ENCODE peak calls at places on chromosomes 2 and 18, in five cellular contexts. G is PC-3, R is SK-N-SH, X is hepatocyte, P is neural progenitor cell. N is an unnamed sample.
A peak's percentile ranks its signal among the peaks of the same experiment; 100 is the strongest.

GRCh38 chr2:221596192-221596591 is 24.1 kb upstream of the EPHA4 start:
- DNase-seq in G (peak; percentile 72), R (no peak), X (peak; percentile 31), P (no peak), N (no peak)

GRCh38 chr18:79680100-79680879 is 687 bp downstream of the CTDP1 start:
- DNase-seq in G (peak; percentile 58), R (peak; percentile 68), X (peak; percentile 78), P (peak; percentile 67), N (peak; percentile 4)

GRCh38 chr2:73931531-73932500 is 5.1 kb downstream of the DGUOK start:
- DNase-seq in G (peak; percentile 45), R (no peak), X (no peak), P (no peak), N (no peak)

GRCh38 chr2:135773917-135774316 is 32.3 kb downstream of the UBXN4 start:
- DNase-seq in G (no peak), R (no peak), X (no peak), P (no peak), N (no peak)

GRCh38 chr18:23825978-23826405 is 136.7 kb downstream of the LAMA3 start:
- DNase-seq in G (peak; percentile 37), R (no peak), X (peak; percentile 62), P (no peak), N (no peak)

GRCh38 chr2:224221455-224221913 is 180.4 kb downstream of the FAM124B start:
- DNase-seq in G (peak; percentile 97), R (no peak), X (peak; percentile 37), P (peak; percentile 52), N (no peak)

GRCh38 chr2:8575011-8575750 is 106.7 kb upstream of the ID2 start:
- DNase-seq in G (no peak), R (peak; percentile 89), X (no peak), P (no peak), N (peak; percentile 84)

GRCh38 chr2:219344756-219345458 is 12.4 kb upstream of the RESP18 start:
- DNase-seq in G (peak; percentile 18), R (no peak), X (peak; percentile 40), P (peak; percentile 15), N (no peak)

GRCh38 chr2:88729061-88729745 is 37.7 kb downstream of the RPIA start:
- DNase-seq in G (peak; percentile 20), R (no peak), X (no peak), P (no peak), N (no peak)

GRCh38 chr18:44898536-44898935 is 217.8 kb downstream of the SETBP1 start:
- DNase-seq in G (no peak), R (no peak), X (no peak), P (peak; percentile 63), N (no peak)

GRCh38 chr2:149815946-149816345 is 228.4 kb upstream of the MMADHC start:
- DNase-seq in G (no peak), R (no peak), X (no peak), P (no peak), N (no peak)

GRCh38 chr2:71923887-71924533 is 223.7 kb downstream of the CYP26B1 start:
- DNase-seq in G (peak; percentile 85), R (peak; percentile 73), X (peak; percentile 88), P (peak; percentile 91), N (peak; percentile 69)

GRCh38 chr2:164073758-164074094 is 337.9 kb upstream of the FIGN start:
- DNase-seq in G (no peak), R (peak; percentile 4), X (no peak), P (no peak), N (no peak)

GRCh38 chr2:32450851-32451250 is 94.0 kb downstream of the BIRC6 start:
- DNase-seq in G (no peak), R (no peak), X (no peak), P (no peak), N (no peak)

GRCh38 chr2:32442020-32442467 is 85.2 kb downstream of the BIRC6 start:
- DNase-seq in G (no peak), R (no peak), X (no peak), P (no peak), N (no peak)

DNA sequence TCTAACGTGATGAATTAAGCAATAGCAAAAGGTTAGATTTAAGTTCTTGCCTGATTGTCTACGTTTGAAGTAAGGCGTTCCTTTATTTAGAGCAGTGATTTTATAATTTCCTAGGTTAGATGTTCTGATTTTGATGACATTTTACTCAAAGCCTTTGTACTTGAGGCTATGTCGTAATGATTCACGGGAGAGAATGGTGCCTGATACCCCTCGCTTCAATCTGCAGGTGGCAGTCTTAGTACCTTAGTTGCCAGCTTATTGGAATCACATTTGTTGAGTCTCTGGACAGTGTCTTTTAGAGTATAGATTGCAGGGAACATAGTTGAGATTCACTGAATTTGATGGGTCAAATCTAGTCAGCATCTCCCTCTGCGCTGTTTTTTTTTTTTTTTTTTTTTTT is 89.5 kb downstream of the BIRC6 start:
- DNase-seq in G (no peak), R (no peak), X (no peak), P (peak; percentile 9), N (no peak)
- TF ChIP-seq CTCF in G (no peak), R (no peak), X (no peak), P (peak; percentile 17), N (no peak)

GRCh38 chr2:2674836-2675235 is 343.8 kb upstream of the MYT1L start:
- DNase-seq in G (no peak), R (no peak), X (no peak), P (no peak), N (no peak)
- TF ChIP-seq EZH2phosphoT487 in G (no peak), R (no peak), X (no peak), P (no peak), N (no peak)

GRCh38 chr2:182868423-182868822 is 2.0 kb upstream of the FRZB start:
- DNase-seq in G (no peak), R (peak; percentile 23), X (no peak), P (no peak), N (no peak)

GRCh38 chr2:182867411-182868048 is 1.1 kb upstream of the FRZB start:
- DNase-seq in G (no peak), R (peak; percentile 49), X (no peak), P (peak; percentile 51), N (no peak)

GRCh38 chr2:182868049-182868422 is 1.6 kb upstream of the FRZB start:
- DNase-seq in G (no peak), R (peak; percentile 75), X (no peak), P (peak; percentile 76), N (peak; percentile 60)

GRCh38 chr2:182866095-182866460 is 359 bp downstream of the FRZB start:
- DNase-seq in G (no peak), R (no peak), X (peak; percentile 31), P (peak; percentile 56), N (no peak)

GRCh38 chr2:182866461-182867369 is at the start of gene FRZB:
- DNase-seq in G (peak; percentile 16), R (peak; percentile 84), X (peak; percentile 77), P (peak; percentile 91), N (no peak)
- TF ChIP-seq CTCF in G (no peak), R (no peak), X (no peak), P (no peak), N (no peak)

GRCh38 chr2:178193823-178194599 is at the start of gene OSBPL6:
- DNase-seq in G (peak; percentile 84), R (peak; percentile 97), X (peak; percentile 90), P (peak; percentile 94), N (peak; percentile 35)
- TF ChIP-seq EZH2phosphoT487 in G (no peak), R (no peak), X (no peak), P (no peak), N (no peak)